ENCODE peak calls at places on chromosomes 16 and 17, in ten cellular contexts. One of them, this sample, is unnamed.

GRCh38 chr17:43324205-43324893 is 74.4 kb upstream of the ARL4D start:
- DNase-seq in HFF-Myc: no peak
- DNase-seq in AG04449: no peak
- DNase-seq in GM12864: peak
- DNase-seq in HT-29: peak
- DNase-seq in ovary: no peak
- DNase-seq in stimulated activated CD8-positive, alpha-beta memory T cell treated with anti-CD3 and anti-CD28 coated beads, Interleukin-15, amount 100 ng/mL, for 24 hours: no peak
- DNase-seq in epithelial cell of prostate: no peak
- DNase-seq in stimulated activated naive B cell treated with anti-CD40 and anti-IgM and Interleukin-4, amounts not matched to agents 10 μg/mL and 1 μg/mL and 100 μg/mL, for 72 hours: no peak
- DNase-seq in GF-D8: no peak
- DNase-seq in this sample: no peak

GRCh38 chr17:79064026-79064425 is 10.6 kb upstream of the ENGASE start:
- DNase-seq in HFF-Myc: no peak
- DNase-seq in stimulated activated CD8-positive, alpha-beta memory T cell treated with anti-CD3 and anti-CD28 coated beads, Interleukin-15, amount 100 ng/mL, for 24 hours: no peak
- DNase-seq in GF-D8: no peak
- DNase-seq in AG04449: no peak
- DNase-seq in stimulated activated naive B cell treated with anti-CD40 and anti-IgM and Interleukin-4, amounts not matched to agents 10 μg/mL and 1 μg/mL and 100 μg/mL, for 72 hours: no peak
- DNase-seq in epithelial cell of prostate: no peak
- DNase-seq in GM12864: no peak
- DNase-seq in ovary: no peak
- DNase-seq in HT-29: no peak
- DNase-seq in this sample: no peak

GRCh38 chr17:31392856-31393748 is 1.6 kb downstream of the RAB11FIP4 start:
- DNase-seq in ovary: peak
- DNase-seq in stimulated activated CD8-positive, alpha-beta memory T cell treated with anti-CD3 and anti-CD28 coated beads, Interleukin-15, amount 100 ng/mL, for 24 hours: no peak
- DNase-seq in GF-D8: no peak
- DNase-seq in epithelial cell of prostate: peak
- DNase-seq in AG04449: no peak
- DNase-seq in stimulated activated naive B cell treated with anti-CD40 and anti-IgM and Interleukin-4, amounts not matched to agents 10 μg/mL and 1 μg/mL and 100 μg/mL, for 72 hours: no peak
- DNase-seq in HT-29: no peak
- DNase-seq in HFF-Myc: no peak
- DNase-seq in GM12864: no peak
- DNase-seq in this sample: no peak

GRCh38 chr16:85984947-85985451 is 86.0 kb downstream of the IRF8 start:
- DNase-seq in stimulated activated CD8-positive, alpha-beta memory T cell treated with anti-CD3 and anti-CD28 coated beads, Interleukin-15, amount 100 ng/mL, for 24 hours: no peak
- DNase-seq in ovary: no peak
- DNase-seq in GM12864: no peak
- DNase-seq in AG04449: no peak
- DNase-seq in HFF-Myc: no peak
- DNase-seq in stimulated activated naive B cell treated with anti-CD40 and anti-IgM and Interleukin-4, amounts not matched to agents 10 μg/mL and 1 μg/mL and 100 μg/mL, for 72 hours: no peak
- DNase-seq in HT-29: no peak
- DNase-seq in epithelial cell of prostate: no peak
- DNase-seq in GF-D8: no peak
- DNase-seq in this sample: no peak

GRCh38 chr17:78745407-78746088 is 36.5 kb downstream of the CYTH1 start:
- DNase-seq in HT-29: peak
- DNase-seq in AG04449: no peak
- DNase-seq in stimulated activated naive B cell treated with anti-CD40 and anti-IgM and Interleukin-4, amounts not matched to agents 10 μg/mL and 1 μg/mL and 100 μg/mL, for 72 hours: no peak
- DNase-seq in GF-D8: no peak
- DNase-seq in ovary: no peak
- DNase-seq in GM12864: no peak
- DNase-seq in HFF-Myc: peak
- DNase-seq in stimulated activated CD8-positive, alpha-beta memory T cell treated with anti-CD3 and anti-CD28 coated beads, Interleukin-15, amount 100 ng/mL, for 24 hours: no peak
- DNase-seq in epithelial cell of prostate: no peak
- DNase-seq in this sample: peak

GRCh38 chr17:39921323-39921722 is 2.9 kb upstream of the GSDMB start:
- DNase-seq in AG04449: no peak
- DNase-seq in GM12864: no peak
- DNase-seq in stimulated activated CD8-positive, alpha-beta memory T cell treated with anti-CD3 and anti-CD28 coated beads, Interleukin-15, amount 100 ng/mL, for 24 hours: no peak
- DNase-seq in GF-D8: no peak
- DNase-seq in HFF-Myc: no peak
- DNase-seq in epithelial cell of prostate: no peak
- DNase-seq in ovary: no peak
- DNase-seq in HT-29: no peak
- DNase-seq in stimulated activated naive B cell treated with anti-CD40 and anti-IgM and Interleukin-4, amounts not matched to agents 10 μg/mL and 1 μg/mL and 100 μg/mL, for 72 hours: peak
- DNase-seq in this sample: no peak

GRCh38 chr17:40303009-40303657 is 5.8 kb upstream of the RARA start:
- DNase-seq in GM12864: no peak
- DNase-seq in HT-29: peak
- DNase-seq in epithelial cell of prostate: no peak
- DNase-seq in stimulated activated naive B cell treated with anti-CD40 and anti-IgM and Interleukin-4, amounts not matched to agents 10 μg/mL and 1 μg/mL and 100 μg/mL, for 72 hours: no peak
- DNase-seq in ovary: peak
- DNase-seq in GF-D8: peak
- DNase-seq in stimulated activated CD8-positive, alpha-beta memory T cell treated with anti-CD3 and anti-CD28 coated beads, Interleukin-15, amount 100 ng/mL, for 24 hours: no peak
- DNase-seq in AG04449: no peak
- DNase-seq in HFF-Myc: no peak
- DNase-seq in this sample: peak

GRCh38 chr16:78676351-78676750 is 576.9 kb downstream of the WWOX start:
- DNase-seq in ovary: no peak
- DNase-seq in epithelial cell of prostate: no peak
- DNase-seq in GF-D8: no peak
- DNase-seq in HT-29: no peak
- DNase-seq in GM12864: no peak
- DNase-seq in HFF-Myc: no peak
- DNase-seq in stimulated activated CD8-positive, alpha-beta memory T cell treated with anti-CD3 and anti-CD28 coated beads, Interleukin-15, amount 100 ng/mL, for 24 hours: no peak
- DNase-seq in AG04449: no peak
- DNase-seq in stimulated activated naive B cell treated with anti-CD40 and anti-IgM and Interleukin-4, amounts not matched to agents 10 μg/mL and 1 μg/mL and 100 μg/mL, for 72 hours: no peak
- DNase-seq in this sample: no peak

GRCh38 chr16:74760007-74760767 is 14.4 kb downstream of the FA2H start:
- DNase-seq in ovary: no peak
- DNase-seq in AG04449: peak
- DNase-seq in HT-29: no peak
- DNase-seq in GF-D8: no peak
- DNase-seq in GM12864: no peak
- DNase-seq in epithelial cell of prostate: no peak
- DNase-seq in stimulated activated CD8-positive, alpha-beta memory T cell treated with anti-CD3 and anti-CD28 coated beads, Interleukin-15, amount 100 ng/mL, for 24 hours: no peak
- DNase-seq in HFF-Myc: no peak
- DNase-seq in stimulated activated naive B cell treated with anti-CD40 and anti-IgM and Interleukin-4, amounts not matched to agents 10 μg/mL and 1 μg/mL and 100 μg/mL, for 72 hours: no peak
- DNase-seq in this sample: no peak

GRCh38 chr16:23145608-23146007 is 3.6 kb downstream of the USP31 start:
- DNase-seq in stimulated activated CD8-positive, alpha-beta memory T cell treated with anti-CD3 and anti-CD28 coated beads, Interleukin-15, amount 100 ng/mL, for 24 hours: no peak
- DNase-seq in HFF-Myc: no peak
- DNase-seq in GM12864: no peak
- DNase-seq in HT-29: no peak
- DNase-seq in epithelial cell of prostate: peak
- DNase-seq in ovary: no peak
- DNase-seq in stimulated activated naive B cell treated with anti-CD40 and anti-IgM and Interleukin-4, amounts not matched to agents 10 μg/mL and 1 μg/mL and 100 μg/mL, for 72 hours: no peak
- DNase-seq in GF-D8: no peak
- DNase-seq in AG04449: no peak
- DNase-seq in this sample: no peak

GRCh38 chr16:10609410-10609774 is 29.0 kb upstream of the EMP2 start:
- DNase-seq in ovary: no peak
- DNase-seq in stimulated activated naive B cell treated with anti-CD40 and anti-IgM and Interleukin-4, amounts not matched to agents 10 μg/mL and 1 μg/mL and 100 μg/mL, for 72 hours: no peak
- DNase-seq in epithelial cell of prostate: no peak
- DNase-seq in AG04449: peak
- DNase-seq in stimulated activated CD8-positive, alpha-beta memory T cell treated with anti-CD3 and anti-CD28 coated beads, Interleukin-15, amount 100 ng/mL, for 24 hours: no peak
- DNase-seq in HFF-Myc: peak
- DNase-seq in HT-29: no peak
- DNase-seq in GF-D8: no peak
- DNase-seq in GM12864: no peak
- DNase-seq in this sample: no peak

GRCh38 chr16:55370762-55371482 is 46.9 kb downstream of the IRX6 start:
- DNase-seq in GM12864: no peak
- DNase-seq in HFF-Myc: no peak
- DNase-seq in stimulated activated CD8-positive, alpha-beta memory T cell treated with anti-CD3 and anti-CD28 coated beads, Interleukin-15, amount 100 ng/mL, for 24 hours: no peak
- DNase-seq in HT-29: no peak
- DNase-seq in epithelial cell of prostate: no peak
- DNase-seq in GF-D8: no peak
- DNase-seq in stimulated activated naive B cell treated with anti-CD40 and anti-IgM and Interleukin-4, amounts not matched to agents 10 μg/mL and 1 μg/mL and 100 μg/mL, for 72 hours: peak
- DNase-seq in AG04449: no peak
- DNase-seq in ovary: peak
- DNase-seq in this sample: peak

GRCh38 chr16:56985288-56985961 is 3.9 kb upstream of the NLRC5 start:
- DNase-seq in stimulated activated CD8-positive, alpha-beta memory T cell treated with anti-CD3 and anti-CD28 coated beads, Interleukin-15, amount 100 ng/mL, for 24 hours: no peak
- DNase-seq in HFF-Myc: peak
- DNase-seq in HT-29: peak
- DNase-seq in ovary: no peak
- DNase-seq in stimulated activated naive B cell treated with anti-CD40 and anti-IgM and Interleukin-4, amounts not matched to agents 10 μg/mL and 1 μg/mL and 100 μg/mL, for 72 hours: no peak
- DNase-seq in AG04449: peak
- DNase-seq in GM12864: no peak
- DNase-seq in epithelial cell of prostate: peak
- DNase-seq in GF-D8: no peak
- DNase-seq in this sample: no peak

GRCh38 chr16:16019488-16019887 is 70.1 kb downstream of the ABCC1 start:
- DNase-seq in HFF-Myc: no peak
- DNase-seq in ovary: no peak
- DNase-seq in stimulated activated naive B cell treated with anti-CD40 and anti-IgM and Interleukin-4, amounts not matched to agents 10 μg/mL and 1 μg/mL and 100 μg/mL, for 72 hours: no peak
- DNase-seq in GF-D8: no peak
- DNase-seq in GM12864: no peak
- DNase-seq in epithelial cell of prostate: no peak
- DNase-seq in stimulated activated CD8-positive, alpha-beta memory T cell treated with anti-CD3 and anti-CD28 coated beads, Interleukin-15, amount 100 ng/mL, for 24 hours: no peak
- DNase-seq in AG04449: no peak
- DNase-seq in HT-29: no peak
- DNase-seq in this sample: no peak

GRCh38 chr17:50329716-50330115 is 16.2 kb upstream of the XYLT2 start:
- DNase-seq in stimulated activated naive B cell treated with anti-CD40 and anti-IgM and Interleukin-4, amounts not matched to agents 10 μg/mL and 1 μg/mL and 100 μg/mL, for 72 hours: no peak
- DNase-seq in HT-29: no peak
- DNase-seq in epithelial cell of prostate: no peak
- DNase-seq in GM12864: no peak
- DNase-seq in HFF-Myc: no peak
- DNase-seq in AG04449: no peak
- DNase-seq in GF-D8: no peak
- DNase-seq in stimulated activated CD8-positive, alpha-beta memory T cell treated with anti-CD3 and anti-CD28 coated beads, Interleukin-15, amount 100 ng/mL, for 24 hours: no peak
- DNase-seq in ovary: no peak
- DNase-seq in this sample: no peak

GRCh38 chr17:7367918-7368596 is 12.8 kb upstream of the TNK1 start:
- DNase-seq in stimulated activated naive B cell treated with anti-CD40 and anti-IgM and Interleukin-4, amounts not matched to agents 10 μg/mL and 1 μg/mL and 100 μg/mL, for 72 hours: no peak
- DNase-seq in epithelial cell of prostate: no peak
- DNase-seq in HFF-Myc: no peak
- DNase-seq in GM12864: no peak
- DNase-seq in HT-29: no peak
- DNase-seq in stimulated activated CD8-positive, alpha-beta memory T cell treated with anti-CD3 and anti-CD28 coated beads, Interleukin-15, amount 100 ng/mL, for 24 hours: no peak
- DNase-seq in GF-D8: no peak
- DNase-seq in AG04449: no peak
- DNase-seq in ovary: no peak
- DNase-seq in this sample: no peak

GRCh38 chr17:32943206-32943605 is 15.3 kb downstream of the TMEM98 start:
- DNase-seq in AG04449: no peak
- DNase-seq in GM12864: no peak
- DNase-seq in stimulated activated naive B cell treated with anti-CD40 and anti-IgM and Interleukin-4, amounts not matched to agents 10 μg/mL and 1 μg/mL and 100 μg/mL, for 72 hours: no peak
- DNase-seq in stimulated activated CD8-positive, alpha-beta memory T cell treated with anti-CD3 and anti-CD28 coated beads, Interleukin-15, amount 100 ng/mL, for 24 hours: no peak
- DNase-seq in epithelial cell of prostate: no peak
- DNase-seq in GF-D8: no peak
- DNase-seq in ovary: no peak
- DNase-seq in HFF-Myc: no peak
- DNase-seq in HT-29: no peak
- DNase-seq in this sample: no peak

GRCh38 chr17:50939795-50940684 is 73.9 kb upstream of the TOB1 start:
- DNase-seq in epithelial cell of prostate: no peak
- DNase-seq in AG04449: no peak
- DNase-seq in stimulated activated naive B cell treated with anti-CD40 and anti-IgM and Interleukin-4, amounts not matched to agents 10 μg/mL and 1 μg/mL and 100 μg/mL, for 72 hours: no peak
- DNase-seq in GM12864: no peak
- DNase-seq in HFF-Myc: no peak
- DNase-seq in ovary: no peak
- DNase-seq in stimulated activated CD8-positive, alpha-beta memory T cell treated with anti-CD3 and anti-CD28 coated beads, Interleukin-15, amount 100 ng/mL, for 24 hours: no peak
- DNase-seq in GF-D8: no peak
- DNase-seq in HT-29: no peak
- DNase-seq in this sample: peak

GRCh38 chr17:10119203-10120112 is 78.9 kb downstream of the GAS7 start:
- DNase-seq in stimulated activated CD8-positive, alpha-beta memory T cell treated with anti-CD3 and anti-CD28 coated beads, Interleukin-15, amount 100 ng/mL, for 24 hours: no peak
- DNase-seq in stimulated activated naive B cell treated with anti-CD40 and anti-IgM and Interleukin-4, amounts not matched to agents 10 μg/mL and 1 μg/mL and 100 μg/mL, for 72 hours: peak
- DNase-seq in HFF-Myc: no peak
- DNase-seq in AG04449: no peak
- DNase-seq in GF-D8: peak
- DNase-seq in epithelial cell of prostate: peak
- DNase-seq in GM12864: no peak
- DNase-seq in ovary: no peak
- DNase-seq in HT-29: peak
- DNase-seq in this sample: no peak

GRCh38 chr17:34081269-34081668 is 173.8 kb upstream of the CCL2 start:
- DNase-seq in epithelial cell of prostate: no peak
- DNase-seq in stimulated activated CD8-positive, alpha-beta memory T cell treated with anti-CD3 and anti-CD28 coated beads, Interleukin-15, amount 100 ng/mL, for 24 hours: no peak
- DNase-seq in GM12864: no peak
- DNase-seq in HFF-Myc: no peak
- DNase-seq in AG04449: no peak
- DNase-seq in HT-29: peak
- DNase-seq in ovary: no peak
- DNase-seq in GF-D8: no peak
- DNase-seq in stimulated activated naive B cell treated with anti-CD40 and anti-IgM and Interleukin-4, amounts not matched to agents 10 μg/mL and 1 μg/mL and 100 μg/mL, for 72 hours: no peak
- DNase-seq in this sample: no peak

GRCh38 chr16:81469710-81470481 is 25.3 kb downstream of the CMIP start:
- DNase-seq in epithelial cell of prostate: no peak
- DNase-seq in stimulated activated CD8-positive, alpha-beta memory T cell treated with anti-CD3 and anti-CD28 coated beads, Interleukin-15, amount 100 ng/mL, for 24 hours: no peak
- DNase-seq in GF-D8: peak
- DNase-seq in HT-29: no peak
- DNase-seq in AG04449: no peak
- DNase-seq in GM12864: peak
- DNase-seq in ovary: no peak
- DNase-seq in HFF-Myc: no peak
- DNase-seq in stimulated activated naive B cell treated with anti-CD40 and anti-IgM and Interleukin-4, amounts not matched to agents 10 μg/mL and 1 μg/mL and 100 μg/mL, for 72 hours: no peak
- DNase-seq in this sample: no peak

GRCh38 chr17:72700226-72700625 is 392.3 kb downstream of the SLC39A11 start:
- DNase-seq in epithelial cell of prostate: no peak
- DNase-seq in ovary: no peak
- DNase-seq in HFF-Myc: no peak
- DNase-seq in AG04449: no peak
- DNase-seq in HT-29: no peak
- DNase-seq in stimulated activated CD8-positive, alpha-beta memory T cell treated with anti-CD3 and anti-CD28 coated beads, Interleukin-15, amount 100 ng/mL, for 24 hours: no peak
- DNase-seq in GM12864: no peak
- DNase-seq in GF-D8: no peak
- DNase-seq in stimulated activated naive B cell treated with anti-CD40 and anti-IgM and Interleukin-4, amounts not matched to agents 10 μg/mL and 1 μg/mL and 100 μg/mL, for 72 hours: no peak
- DNase-seq in this sample: no peak

GRCh38 chr17:59512844-59513383 is 52.5 kb upstream of the DHX40 start:
- DNase-seq in HFF-Myc: no peak
- DNase-seq in GM12864: no peak
- DNase-seq in GF-D8: no peak
- DNase-seq in epithelial cell of prostate: no peak
- DNase-seq in stimulated activated naive B cell treated with anti-CD40 and anti-IgM and Interleukin-4, amounts not matched to agents 10 μg/mL and 1 μg/mL and 100 μg/mL, for 72 hours: no peak
- DNase-seq in HT-29: no peak
- DNase-seq in stimulated activated CD8-positive, alpha-beta memory T cell treated with anti-CD3 and anti-CD28 coated beads, Interleukin-15, amount 100 ng/mL, for 24 hours: no peak
- DNase-seq in AG04449: no peak
- DNase-seq in ovary: no peak
- DNase-seq in this sample: no peak

GRCh38 chr17:32528825-32529224 is 42.0 kb downstream of the CDK5R1 start:
- DNase-seq in GF-D8: no peak
- DNase-seq in stimulated activated naive B cell treated with anti-CD40 and anti-IgM and Interleukin-4, amounts not matched to agents 10 μg/mL and 1 μg/mL and 100 μg/mL, for 72 hours: no peak
- DNase-seq in HT-29: no peak
- DNase-seq in stimulated activated CD8-positive, alpha-beta memory T cell treated with anti-CD3 and anti-CD28 coated beads, Interleukin-15, amount 100 ng/mL, for 24 hours: no peak
- DNase-seq in GM12864: no peak
- DNase-seq in ovary: no peak
- DNase-seq in AG04449: no peak
- DNase-seq in HFF-Myc: no peak
- DNase-seq in epithelial cell of prostate: no peak
- DNase-seq in this sample: no peak

GRCh38 chr17:30821751-30822723 is 2.5 kb downstream of the CRLF3 start:
- DNase-seq in AG04449: no peak
- DNase-seq in HT-29: no peak
- DNase-seq in stimulated activated CD8-positive, alpha-beta memory T cell treated with anti-CD3 and anti-CD28 coated beads, Interleukin-15, amount 100 ng/mL, for 24 hours: no peak
- DNase-seq in GF-D8: no peak
- DNase-seq in HFF-Myc: no peak
- DNase-seq in stimulated activated naive B cell treated with anti-CD40 and anti-IgM and Interleukin-4, amounts not matched to agents 10 μg/mL and 1 μg/mL and 100 μg/mL, for 72 hours: no peak
- DNase-seq in GM12864: no peak
- DNase-seq in ovary: no peak
- DNase-seq in epithelial cell of prostate: no peak
- DNase-seq in this sample: no peak

GRCh38 chr17:76905836-76906235 is 37.6 kb downstream of the MGAT5B start:
- DNase-seq in HT-29: no peak
- DNase-seq in epithelial cell of prostate: no peak
- DNase-seq in stimulated activated naive B cell treated with anti-CD40 and anti-IgM and Interleukin-4, amounts not matched to agents 10 μg/mL and 1 μg/mL and 100 μg/mL, for 72 hours: no peak
- DNase-seq in GF-D8: no peak
- DNase-seq in GM12864: no peak
- DNase-seq in ovary: no peak
- DNase-seq in HFF-Myc: no peak
- DNase-seq in stimulated activated CD8-positive, alpha-beta memory T cell treated with anti-CD3 and anti-CD28 coated beads, Interleukin-15, amount 100 ng/mL, for 24 hours: no peak
- DNase-seq in AG04449: no peak
- DNase-seq in this sample: no peak

GRCh38 chr17:7579001-7579838 is at the start of gene CD68:
- DNase-seq in GM12864: peak
- DNase-seq in HFF-Myc: peak
- DNase-seq in ovary: peak
- DNase-seq in GF-D8: peak
- DNase-seq in stimulated activated naive B cell treated with anti-CD40 and anti-IgM and Interleukin-4, amounts not matched to agents 10 μg/mL and 1 μg/mL and 100 μg/mL, for 72 hours: peak
- DNase-seq in stimulated activated CD8-positive, alpha-beta memory T cell treated with anti-CD3 and anti-CD28 coated beads, Interleukin-15, amount 100 ng/mL, for 24 hours: no peak
- DNase-seq in HT-29: peak
- DNase-seq in AG04449: peak
- DNase-seq in epithelial cell of prostate: peak
- DNase-seq in this sample: peak

GRCh38 chr17:63954402-63955063 is 18.2 kb downstream of the SCN4A start:
- DNase-seq in HT-29: no peak
- DNase-seq in ovary: no peak
- DNase-seq in epithelial cell of prostate: no peak
- DNase-seq in stimulated activated naive B cell treated with anti-CD40 and anti-IgM and Interleukin-4, amounts not matched to agents 10 μg/mL and 1 μg/mL and 100 μg/mL, for 72 hours: peak
- DNase-seq in GF-D8: no peak
- DNase-seq in GM12864: no peak
- DNase-seq in stimulated activated CD8-positive, alpha-beta memory T cell treated with anti-CD3 and anti-CD28 coated beads, Interleukin-15, amount 100 ng/mL, for 24 hours: no peak
- DNase-seq in HFF-Myc: no peak
- DNase-seq in AG04449: no peak
- DNase-seq in this sample: no peak